ENCODE peak calls at places on chromosomes 1 and 21, in seven cellular contexts. One of them, this sample, is unnamed.

GRCh38 chr1:34231441-34231840 is 54.7 kb downstream of the C1orf94 start:
- DNase-seq in cardiac muscle cell: no peak
- DNase-seq in HCT116: no peak
- DNase-seq in hepatocyte: no peak
- DNase-seq in IMR-90: no peak
- DNase-seq in colonic mucosa: no peak
- DNase-seq in aorta: no peak
- DNase-seq in this sample: no peak

GRCh38 chr1:84687703-84688460 is 2.4 kb downstream of the SSX2IP start:
- DNase-seq in cardiac muscle cell: peak; percentile 54
- DNase-seq in HCT116: no peak
- DNase-seq in hepatocyte: no peak
- DNase-seq in IMR-90: peak; percentile 66
- DNase-seq in colonic mucosa: no peak
- DNase-seq in aorta: no peak
- DNase-seq in this sample: no peak

GRCh38 chr1:85352055-85352454 is 75.6 kb upstream of the BCL10 start:
- DNase-seq in cardiac muscle cell: no peak
- DNase-seq in HCT116: no peak
- DNase-seq in hepatocyte: no peak
- DNase-seq in IMR-90: no peak
- DNase-seq in colonic mucosa: no peak
- DNase-seq in aorta: no peak
- DNase-seq in this sample: no peak

GRCh38 chr1:198212126-198212525 is 55.3 kb downstream of the NEK7 start:
- DNase-seq in cardiac muscle cell: no peak
- DNase-seq in HCT116: no peak
- DNase-seq in hepatocyte: no peak
- DNase-seq in IMR-90: no peak
- DNase-seq in colonic mucosa: no peak
- DNase-seq in aorta: no peak
- DNase-seq in this sample: no peak

GRCh38 chr1:1759456-1760344 is 18.6 kb downstream of the NADK start:
- DNase-seq in cardiac muscle cell: no peak
- DNase-seq in HCT116: no peak
- DNase-seq in hepatocyte: no peak
- DNase-seq in IMR-90: no peak
- DNase-seq in colonic mucosa: peak; percentile 77
- DNase-seq in aorta: no peak
- DNase-seq in this sample: no peak

GRCh38 chr21:34826818-34827217 is 158.0 kb downstream of the CLIC6 start:
- DNase-seq in cardiac muscle cell: no peak
- DNase-seq in HCT116: no peak
- DNase-seq in hepatocyte: no peak
- DNase-seq in IMR-90: no peak
- DNase-seq in colonic mucosa: no peak
- DNase-seq in aorta: no peak
- DNase-seq in this sample: no peak

GRCh38 chr1:7795406-7795805 is 11.3 kb downstream of the PER3 start:
- DNase-seq in cardiac muscle cell: no peak
- DNase-seq in HCT116: no peak
- DNase-seq in hepatocyte: no peak
- DNase-seq in IMR-90: no peak
- DNase-seq in colonic mucosa: no peak
- DNase-seq in aorta: no peak
- DNase-seq in this sample: no peak

GRCh38 chr1:230322421-230322756 is 103.7 kb downstream of the PGBD5 start:
- DNase-seq in cardiac muscle cell: no peak
- DNase-seq in HCT116: no peak
- DNase-seq in hepatocyte: no peak
- DNase-seq in IMR-90: no peak
- DNase-seq in colonic mucosa: no peak
- DNase-seq in aorta: peak; percentile 73
- DNase-seq in this sample: no peak

GRCh38 chr21:15365751-15366392 is 301.1 kb upstream of the NRIP1 start:
- DNase-seq in cardiac muscle cell: no peak
- DNase-seq in HCT116: no peak
- DNase-seq in hepatocyte: peak; percentile 55
- DNase-seq in IMR-90: no peak
- DNase-seq in colonic mucosa: no peak
- DNase-seq in aorta: no peak
- DNase-seq in this sample: no peak

GRCh38 chr1:10515627-10516026 is 40.9 kb downstream of the PEX14 start:
- DNase-seq in cardiac muscle cell: no peak
- DNase-seq in HCT116: no peak
- DNase-seq in hepatocyte: no peak
- DNase-seq in IMR-90: no peak
- DNase-seq in colonic mucosa: no peak
- DNase-seq in aorta: no peak
- DNase-seq in this sample: no peak

GRCh38 chr1:13539683-13540082 is 25.9 kb upstream of the LRRC38 start:
- DNase-seq in cardiac muscle cell: no peak
- DNase-seq in HCT116: no peak
- DNase-seq in hepatocyte: no peak
- DNase-seq in IMR-90: no peak
- DNase-seq in colonic mucosa: no peak
- DNase-seq in aorta: no peak
- DNase-seq in this sample: no peak

GRCh38 chr1:171366099-171366498 is 52.1 kb downstream of the FMO4 start:
- DNase-seq in cardiac muscle cell: peak; percentile 80
- DNase-seq in HCT116: no peak
- DNase-seq in hepatocyte: peak; percentile 34
- DNase-seq in IMR-90: no peak
- DNase-seq in colonic mucosa: no peak
- DNase-seq in aorta: no peak
- DNase-seq in this sample: no peak

GRCh38 chr1:181221078-181221477 is 132.6 kb downstream of the IER5 start:
- DNase-seq in cardiac muscle cell: no peak
- DNase-seq in HCT116: no peak
- DNase-seq in hepatocyte: no peak
- DNase-seq in IMR-90: no peak
- DNase-seq in colonic mucosa: no peak
- DNase-seq in aorta: no peak
- DNase-seq in this sample: no peak

GRCh38 chr1:17258116-17258757 is 9.3 kb downstream of the PADI3 start:
- DNase-seq in cardiac muscle cell: no peak
- DNase-seq in HCT116: no peak
- DNase-seq in hepatocyte: no peak
- DNase-seq in IMR-90: peak; percentile 13
- DNase-seq in colonic mucosa: no peak
- DNase-seq in aorta: peak; percentile 51
- DNase-seq in this sample: no peak

GRCh38 chr1:217078010-217078704 is 354.9 kb upstream of the ESRRG start:
- DNase-seq in cardiac muscle cell: peak; percentile 1
- DNase-seq in HCT116: no peak
- DNase-seq in hepatocyte: peak; percentile 25
- DNase-seq in IMR-90: peak; percentile 20
- DNase-seq in colonic mucosa: no peak
- DNase-seq in aorta: no peak
- DNase-seq in this sample: no peak

GRCh38 chr1:165841582-165842362 is 14.4 kb downstream of the UCK2 start:
- DNase-seq in cardiac muscle cell: peak; percentile 31
- DNase-seq in HCT116: no peak
- DNase-seq in hepatocyte: no peak
- DNase-seq in IMR-90: peak; percentile 75
- DNase-seq in colonic mucosa: no peak
- DNase-seq in aorta: no peak
- DNase-seq in this sample: no peak

GRCh38 chr1:220970311-220970710 is 91.1 kb downstream of the HLX start:
- DNase-seq in cardiac muscle cell: peak; percentile 50
- DNase-seq in HCT116: no peak
- DNase-seq in hepatocyte: no peak
- DNase-seq in IMR-90: peak; percentile 18
- DNase-seq in colonic mucosa: no peak
- DNase-seq in aorta: no peak
- DNase-seq in this sample: no peak

GRCh38 chr1:89609339-89609725 is 23.6 kb upstream of the LRRC8C start:
- DNase-seq in cardiac muscle cell: no peak
- DNase-seq in HCT116: no peak
- DNase-seq in hepatocyte: no peak
- DNase-seq in IMR-90: no peak
- DNase-seq in colonic mucosa: no peak
- DNase-seq in aorta: no peak
- DNase-seq in this sample: no peak

GRCh38 chr1:47893412-47893811 is 103.8 kb downstream of the TRABD2B start:
- DNase-seq in cardiac muscle cell: no peak
- DNase-seq in HCT116: no peak
- DNase-seq in hepatocyte: no peak
- DNase-seq in IMR-90: no peak
- DNase-seq in colonic mucosa: no peak
- DNase-seq in aorta: no peak
- DNase-seq in this sample: no peak

GRCh38 chr1:40059292-40059959 is 18.9 kb downstream of the CAP1 start:
- DNase-seq in cardiac muscle cell: peak; percentile 86
- DNase-seq in HCT116: no peak
- DNase-seq in hepatocyte: no peak
- DNase-seq in IMR-90: peak; percentile 70
- DNase-seq in colonic mucosa: no peak
- DNase-seq in aorta: no peak
- DNase-seq in this sample: peak; percentile 54

GRCh38 chr1:40060351-40060750 is 19.8 kb downstream of the CAP1 start:
- DNase-seq in cardiac muscle cell: no peak
- DNase-seq in HCT116: no peak
- DNase-seq in hepatocyte: no peak
- DNase-seq in IMR-90: no peak
- DNase-seq in colonic mucosa: no peak
- DNase-seq in aorta: no peak
- DNase-seq in this sample: no peak

GRCh38 chr1:40058453-40059291 is 18.1 kb downstream of the CAP1 start:
- DNase-seq in cardiac muscle cell: peak; percentile 33
- DNase-seq in HCT116: no peak
- DNase-seq in hepatocyte: peak; percentile 22
- DNase-seq in IMR-90: no peak
- DNase-seq in colonic mucosa: no peak
- DNase-seq in aorta: no peak
- DNase-seq in this sample: no peak

GRCh38 chr1:40058097-40058452 is 17.5 kb downstream of the CAP1 start:
- DNase-seq in cardiac muscle cell: no peak
- DNase-seq in HCT116: no peak
- DNase-seq in hepatocyte: no peak
- DNase-seq in IMR-90: no peak
- DNase-seq in colonic mucosa: no peak
- DNase-seq in aorta: no peak
- DNase-seq in this sample: no peak

DNA sequence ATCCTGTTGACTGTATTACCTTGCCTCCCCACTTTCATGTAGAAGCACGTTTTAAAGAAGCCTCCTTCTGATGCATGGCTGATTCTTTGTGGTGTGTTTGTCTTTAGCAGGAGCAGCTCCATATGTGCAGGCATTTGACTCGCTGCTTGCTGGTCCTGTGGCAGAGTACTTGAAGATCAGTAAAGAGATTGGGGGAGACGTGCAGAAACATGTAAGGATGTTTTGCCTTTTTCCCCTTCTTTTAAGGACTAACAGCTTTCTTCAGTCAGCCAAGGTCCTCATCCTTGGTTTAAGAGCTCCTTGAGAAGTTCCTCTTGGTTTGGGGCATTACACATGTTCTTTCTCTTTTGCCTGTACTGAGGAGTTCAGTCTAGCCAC is 19.4 kb downstream of the CAP1 start:
- DNase-seq in cardiac muscle cell: no peak
- DNase-seq in HCT116: no peak
- DNase-seq in hepatocyte: no peak
- DNase-seq in IMR-90: no peak
- DNase-seq in colonic mucosa: no peak
- DNase-seq in aorta: no peak
- DNase-seq in this sample: no peak
- H3K36me3 ChIP-seq in cardiac muscle cell: peaks cover 33% of the 10 kb centered on the region
- H3K36me3 ChIP-seq in HCT116: peaks cover 44% of the 10 kb centered on the region
- H3K36me3 ChIP-seq in hepatocyte: no peaks in the 10 kb centered on the region
- H3K36me3 ChIP-seq in IMR-90: peaks cover 48% of the 10 kb centered on the region
- H3K36me3 ChIP-seq in colonic mucosa: peaks cover 28% of the 10 kb centered on the region
- H3K36me3 ChIP-seq in aorta: peaks cover 21% of the 10 kb centered on the region
- H3K36me3 ChIP-seq in this sample: peaks cover 12% of the 10 kb centered on the region

GRCh38 chr1:151189638-151190445 is at the start of gene VPS72:
- DNase-seq in cardiac muscle cell: peak; percentile 91
- DNase-seq in HCT116: peak; percentile 80
- DNase-seq in hepatocyte: peak; percentile 93
- DNase-seq in IMR-90: peak; percentile 88
- DNase-seq in colonic mucosa: peak; percentile 92
- DNase-seq in aorta: peak; percentile 94
- DNase-seq in this sample: peak; percentile 66

GRCh38 chr1:151187205-151187604 is 2.8 kb downstream of the VPS72 start:
- DNase-seq in cardiac muscle cell: no peak
- DNase-seq in HCT116: no peak
- DNase-seq in hepatocyte: no peak
- DNase-seq in IMR-90: no peak
- DNase-seq in colonic mucosa: no peak
- DNase-seq in aorta: no peak
- DNase-seq in this sample: no peak

GRCh38 chr1:151184211-151184610 is 5.8 kb downstream of the VPS72 start:
- DNase-seq in cardiac muscle cell: no peak
- DNase-seq in HCT116: no peak
- DNase-seq in hepatocyte: no peak
- DNase-seq in IMR-90: no peak
- DNase-seq in colonic mucosa: no peak
- DNase-seq in aorta: peak; percentile 59
- DNase-seq in this sample: no peak
- H3K36me3 ChIP-seq in cardiac muscle cell: peaks cover 33% of the 10 kb centered on the region
- H3K36me3 ChIP-seq in HCT116: peaks cover 36% of the 10 kb centered on the region
- H3K36me3 ChIP-seq in hepatocyte: no peaks in the 10 kb centered on the region
- H3K36me3 ChIP-seq in IMR-90: peaks cover 35% of the 10 kb centered on the region
- H3K36me3 ChIP-seq in colonic mucosa: peaks cover 20% of the 10 kb centered on the region
- H3K36me3 ChIP-seq in aorta: peaks cover 7% of the 10 kb centered on the region
- H3K36me3 ChIP-seq in this sample: peaks cover 27% of the 10 kb centered on the region

GRCh38 chr1:65225179-65225578 is 77.2 kb downstream of the AK4 start:
- DNase-seq in cardiac muscle cell: no peak
- DNase-seq in HCT116: no peak
- DNase-seq in hepatocyte: no peak
- DNase-seq in IMR-90: no peak
- DNase-seq in colonic mucosa: no peak
- DNase-seq in aorta: no peak
- DNase-seq in this sample: no peak
- H3K36me3 ChIP-seq in cardiac muscle cell: peaks cover 15% of the 10 kb centered on the region
- H3K36me3 ChIP-seq in HCT116: peaks cover 8% of the 10 kb centered on the region
- H3K36me3 ChIP-seq in hepatocyte: no peaks in the 10 kb centered on the region
- H3K36me3 ChIP-seq in IMR-90: peaks cover 3% of the 10 kb centered on the region
- H3K36me3 ChIP-seq in colonic mucosa: no peaks in the 10 kb centered on the region
- H3K36me3 ChIP-seq in aorta: peaks cover 1% of the 10 kb centered on the region
- H3K36me3 ChIP-seq in this sample: peaks cover 4% of the 10 kb centered on the region

DNA sequence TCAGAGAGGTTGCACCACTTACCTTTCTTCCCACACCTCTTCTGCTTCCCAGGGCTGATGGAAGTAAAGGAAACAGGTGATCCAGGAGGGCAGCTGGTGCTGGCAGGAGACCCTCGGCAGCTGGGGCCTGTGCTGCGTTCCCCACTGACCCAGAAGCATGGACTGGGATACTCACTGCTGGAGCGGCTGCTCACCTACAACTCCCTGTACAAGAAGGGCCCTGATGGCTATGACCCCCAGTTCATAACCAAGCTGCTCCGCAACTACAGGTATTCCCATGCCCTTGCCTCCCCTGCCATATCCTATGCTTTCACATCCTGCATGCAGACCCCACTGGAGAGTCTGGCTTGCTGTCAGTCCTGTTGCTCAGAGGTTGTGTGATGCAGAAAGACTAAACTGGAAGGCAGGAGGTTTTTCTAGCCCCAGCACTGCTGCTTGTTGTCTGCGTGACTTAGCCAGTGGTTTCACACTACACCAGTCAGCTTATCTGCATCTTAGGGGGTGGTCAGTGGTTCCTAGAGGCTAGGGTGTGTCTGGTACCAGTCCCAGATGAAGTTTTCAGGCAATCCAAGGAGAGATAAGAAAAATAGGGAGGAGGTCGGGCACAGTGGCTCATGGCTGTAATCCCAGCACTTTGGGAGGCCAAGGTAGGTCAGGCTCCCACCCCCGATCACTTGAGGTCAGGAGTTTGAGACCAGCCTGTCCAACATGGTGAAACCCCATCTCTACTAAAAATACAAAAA is 10.2 kb downstream of the RHOC start:
- DNase-seq in cardiac muscle cell: no peak
- DNase-seq in HCT116: no peak
- DNase-seq in hepatocyte: no peak
- DNase-seq in IMR-90: no peak
- DNase-seq in colonic mucosa: no peak
- DNase-seq in aorta: peak; percentile 39
- DNase-seq in this sample: no peak
- H3K36me3 ChIP-seq in cardiac muscle cell: peaks cover 37% of the 10 kb centered on the region
- H3K36me3 ChIP-seq in HCT116: peaks cover 16% of the 10 kb centered on the region
- H3K36me3 ChIP-seq in hepatocyte: no peaks in the 10 kb centered on the region
- H3K36me3 ChIP-seq in IMR-90: peaks cover 78% of the 10 kb centered on the region
- H3K36me3 ChIP-seq in colonic mucosa: no peaks in the 10 kb centered on the region
- H3K36me3 ChIP-seq in aorta: peaks cover 2% of the 10 kb centered on the region
- H3K36me3 ChIP-seq in this sample: peaks cover 41% of the 10 kb centered on the region

This sample was measured in iPS DF 6.9.